ENCODE peak calls at places on chromosome 16, in ten cellular contexts. Y, O, M, W, E, R, B, F, L and V are unnamed samples.

GRCh38 chr16:1770328-1771071 is 843 bp downstream of the NME3 start:
- DNase-seq in Y (peak), O (peak), M (peak), W (peak), E (no peak), R (peak), B (peak), F (peak), L (peak), V (no peak)

GRCh38 chr16:47990676-47991075 is 165.1 kb downstream of the ABCC12 start:
- DNase-seq in Y (no peak), O (no peak), M (no peak), W (no peak), E (no peak), R (no peak), B (no peak), F (no peak), L (no peak), V (no peak)

GRCh38 chr16:30724641-30725464 is 23.4 kb upstream of the PHKG2 start:
- DNase-seq in Y (peak), O (peak), M (no peak), W (no peak), E (no peak), R (no peak), B (no peak), F (no peak), L (peak), V (no peak)

GRCh38 chr16:88631920-88632586 is 6.3 kb upstream of the IL17C start:
- DNase-seq in Y (no peak), O (no peak), M (no peak), W (no peak), E (no peak), R (no peak), B (no peak), F (no peak), L (no peak), V (no peak)

GRCh38 chr16:13919330-13919682 is 648 bp upstream of the ERCC4 start:
- DNase-seq in Y (no peak), O (no peak), M (no peak), W (no peak), E (peak), R (peak), B (peak), F (peak), L (no peak), V (peak)

GRCh38 chr16:55452996-55453395 is 26.0 kb upstream of the MMP2 start:
- DNase-seq in Y (no peak), O (no peak), M (no peak), W (no peak), E (no peak), R (no peak), B (no peak), F (no peak), L (no peak), V (no peak)

GRCh38 chr16:10880609-10881452 is 3.8 kb downstream of the CIITA start:
- DNase-seq in Y (no peak), O (no peak), M (no peak), W (no peak), E (no peak), R (no peak), B (no peak), F (no peak), L (no peak), V (no peak)

GRCh38 chr16:54545890-54546476 is 259.4 kb upstream of the IRX3 start:
- DNase-seq in Y (no peak), O (no peak), M (no peak), W (no peak), E (no peak), R (no peak), B (no peak), F (no peak), L (no peak), V (no peak)

GRCh38 chr16:57775661-57776469 is 26.4 kb downstream of the KIFC3 start:
- DNase-seq in Y (no peak), O (no peak), M (no peak), W (no peak), E (no peak), R (peak), B (no peak), F (no peak), L (no peak), V (no peak)

DNA sequence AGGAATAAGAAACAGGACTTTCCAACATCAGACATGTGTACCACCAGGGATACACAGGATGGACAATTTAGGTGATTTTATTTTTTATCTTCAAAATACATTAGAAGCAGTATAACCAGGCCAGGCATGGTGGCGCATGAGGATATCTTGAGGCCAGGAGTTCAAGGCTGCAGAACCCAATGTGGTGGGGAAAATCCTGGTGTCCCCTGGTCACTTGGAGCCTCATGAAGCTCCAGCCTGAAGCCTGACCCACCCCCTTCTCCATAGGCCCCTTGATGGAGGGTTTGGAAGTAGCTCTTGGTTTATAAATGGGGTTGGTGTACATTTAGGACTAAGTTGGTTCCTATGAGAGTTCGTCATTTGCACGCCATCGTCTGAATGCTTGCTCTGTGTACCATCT is 88.6 kb downstream of the MYH11 start:
- DNase-seq in Y (no peak), O (no peak), M (no peak), W (no peak), E (no peak), R (no peak), B (no peak), F (no peak), L (no peak), V (no peak)
- TF ChIP-seq POLR2A in Y (no peak), O (no peak), M (no peak), W (no peak), E (no peak), R (no peak), B (no peak), F (no peak), L (no peak), V (no peak)

DNA sequence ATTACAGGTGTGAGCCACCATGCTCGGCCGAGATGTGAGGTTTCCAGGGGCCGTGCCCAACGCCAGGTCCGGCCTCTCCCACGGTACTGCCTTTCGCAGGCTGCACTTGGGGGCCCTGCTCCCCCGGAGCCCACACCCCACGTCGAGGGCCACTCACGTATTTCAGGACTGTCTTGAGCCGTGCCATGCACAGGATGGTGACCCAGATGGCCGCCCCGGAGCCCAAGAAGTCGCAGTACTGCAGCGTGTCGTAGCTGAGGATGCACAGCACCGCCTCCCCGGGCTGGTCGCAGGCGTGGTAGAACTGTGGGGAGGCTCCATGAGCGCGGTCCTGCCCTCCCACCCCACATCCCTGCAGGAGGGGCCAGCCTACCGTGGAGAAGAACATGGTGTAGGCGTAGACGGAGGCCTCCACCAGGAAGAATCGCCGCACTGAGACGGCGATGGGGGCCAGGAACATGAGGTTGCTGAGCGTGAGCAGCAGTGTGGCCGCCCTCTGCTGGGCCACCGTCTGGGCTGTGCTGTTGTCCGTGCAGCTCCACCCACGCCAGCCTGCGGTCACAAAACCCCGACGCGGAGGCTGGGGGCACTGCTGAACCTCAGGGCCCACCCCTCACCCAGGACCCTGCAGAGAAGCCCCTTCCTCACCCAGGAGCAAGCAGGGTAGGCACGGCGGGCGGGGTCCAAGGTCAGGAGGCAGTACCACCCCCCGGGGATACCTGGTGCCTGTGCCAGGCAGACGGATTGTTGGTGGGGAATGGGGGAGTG is 3.7 kb upstream of the MRPL28 start:
- DNase-seq in Y (no peak), O (no peak), M (no peak), W (no peak), E (no peak), R (no peak), B (no peak), F (no peak), L (no peak), V (no peak)
- TF ChIP-seq POLR2A in Y (no peak), O (no peak), M (no peak), W (no peak), E (no peak), R (no peak), B (no peak), F (no peak), L (no peak), V (no peak)

GRCh38 chr16:3101841-3102470 is 2.9 kb upstream of the ZSCAN10 start:
- DNase-seq in Y (peak), O (peak), M (peak), W (no peak), E (no peak), R (no peak), B (no peak), F (no peak), L (no peak), V (peak)

GRCh38 chr16:3112058-3112880 is at the start of gene ZNF205:
- DNase-seq in Y (peak), O (peak), M (peak), W (peak), E (peak), R (peak), B (no peak), F (peak), L (peak), V (peak)

GRCh38 chr16:3101018-3101840 is 2.1 kb upstream of the ZSCAN10 start:
- DNase-seq in Y (peak), O (no peak), M (peak), W (no peak), E (peak), R (no peak), B (no peak), F (no peak), L (no peak), V (peak)

DNA sequence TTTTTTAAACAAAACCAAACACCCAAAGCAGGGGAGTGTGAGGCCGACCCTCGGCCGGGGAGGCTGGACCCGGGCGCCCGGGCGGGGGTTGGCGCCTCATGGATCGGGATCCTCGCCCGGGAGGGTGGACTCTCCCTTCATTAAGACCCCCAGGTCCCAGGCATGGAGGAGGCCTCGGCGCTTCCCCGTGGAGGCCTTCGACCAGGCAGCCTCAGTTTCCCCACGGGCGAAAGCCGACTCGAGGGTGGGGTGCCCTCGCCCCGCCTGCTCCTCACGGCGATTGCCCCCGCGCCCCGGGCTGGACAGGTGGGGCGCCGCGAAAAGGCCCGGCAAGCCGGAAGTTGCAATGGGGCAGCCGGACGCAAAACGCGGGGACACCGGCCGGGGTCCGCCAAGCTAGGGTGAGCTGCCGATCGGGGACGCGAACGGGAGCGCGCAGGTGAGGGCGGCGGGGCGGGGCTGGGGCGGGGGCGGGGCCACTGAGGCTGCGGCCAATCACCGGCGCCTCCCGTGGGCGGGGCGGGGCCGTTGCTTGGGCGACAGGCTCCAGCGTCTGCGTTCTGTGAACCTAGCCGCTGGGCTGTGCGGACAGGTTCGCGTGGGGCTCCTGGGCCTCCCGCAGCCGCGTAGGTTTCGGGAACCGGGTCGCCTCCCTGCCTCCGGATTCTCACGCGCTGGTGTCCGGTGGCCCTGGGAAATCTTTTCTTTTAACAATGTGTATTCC is 6.0 kb upstream of the ZNF205 start:
- DNase-seq in Y (peak), O (peak), M (peak), W (peak), E (peak), R (peak), B (peak), F (peak), L (peak), V (peak)
- TF ChIP-seq POLR2A in Y (peak), O (peak), M (peak), W (peak), E (peak), R (no peak), B (peak), F (peak), L (no peak), V (peak)

DNA sequence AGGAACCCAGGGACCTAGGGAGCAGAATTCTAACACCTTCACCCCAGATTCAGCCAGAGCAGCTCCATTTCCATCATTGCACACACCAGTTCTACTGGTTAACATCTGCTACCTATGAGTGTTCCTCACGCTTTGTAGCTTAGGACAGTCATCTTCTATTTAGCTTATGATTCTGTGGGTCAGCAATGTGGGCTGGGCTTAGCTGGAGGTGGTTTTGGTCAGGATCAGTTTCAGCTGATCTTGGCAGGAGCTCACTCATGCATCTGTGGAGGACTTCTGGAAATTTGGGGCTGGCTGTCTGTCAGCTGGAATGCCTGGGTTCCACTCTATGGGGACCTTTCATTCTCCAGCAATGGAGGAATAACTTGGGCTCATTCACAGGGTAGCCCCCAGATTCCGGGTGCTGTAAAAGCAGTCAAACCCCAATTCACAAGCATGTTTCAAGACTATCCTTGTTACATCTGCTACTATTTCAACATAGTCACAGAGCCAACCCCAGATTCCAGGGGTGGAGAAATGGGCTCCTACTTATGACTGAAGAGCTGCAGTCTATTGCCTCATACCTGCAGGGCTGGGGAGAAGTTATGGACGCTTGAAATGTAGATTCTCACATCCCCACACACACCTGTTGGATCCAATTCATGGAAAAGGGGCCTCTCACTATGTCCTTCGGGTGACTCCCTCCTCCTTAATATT is 3.4 kb upstream of the HP start:
- DNase-seq in Y (peak), O (no peak), M (no peak), W (no peak), E (no peak), R (peak), B (no peak), F (no peak), L (no peak), V (no peak)
- TF ChIP-seq POLR2A in Y (no peak), O (no peak), M (no peak), W (no peak), E (no peak), R (no peak), B (no peak), F (no peak), L (no peak), V (no peak)